ENCODE peak calls at places on chromosomes 6 and 20, in four cellular contexts. Y, K, I and B are unnamed samples.
A peak's percentile ranks its signal among the peaks of the same experiment; 100 is the strongest.

GRCh38 chr6:10194816-10195639 is 219.8 kb downstream of the TFAP2A start:
- DNase-seq in Y (peak; percentile 61), K (peak; percentile 11), I (no peak), B (peak; percentile 37)

GRCh38 chr6:82989891-82990290 is 75.8 kb downstream of the UBE3D start:
- DNase-seq in Y (no peak), K (no peak), I (no peak), B (no peak)

GRCh38 chr20:50048420-50049166 is 64.4 kb downstream of the UBE2V1 start:
- DNase-seq in Y (no peak), K (no peak), I (no peak), B (no peak)

GRCh38 chr6:135970750-135971149 is 119.2 kb downstream of the PDE7B start:
- DNase-seq in Y (no peak), K (no peak), I (no peak), B (no peak)

GRCh38 chr20:63093966-63094766 is 87.4 kb upstream of the BHLHE23 start:
- DNase-seq in Y (no peak), K (no peak), I (no peak), B (no peak)

GRCh38 chr6:87799651-87800050 is 97.6 kb upstream of the AKIRIN2 start:
- DNase-seq in Y (no peak), K (no peak), I (no peak), B (no peak)

GRCh38 chr20:62376112-62377063 is 9.3 kb upstream of the LAMA5 start:
- DNase-seq in Y (no peak), K (peak; percentile 93), I (peak; percentile 96), B (peak; percentile 54)

GRCh38 chr6:136016228-136017225 is 165.0 kb downstream of the PDE7B start:
- DNase-seq in Y (peak; percentile 20), K (no peak), I (no peak), B (no peak)

GRCh38 chr20:57209413-57209812 is 57.0 kb downstream of the BMP7 start:
- DNase-seq in Y (no peak), K (no peak), I (no peak), B (no peak)

GRCh38 chr6:36962874-36963273 is 8.3 kb downstream of the PI16 start:
- DNase-seq in Y (no peak), K (peak; percentile 98), I (peak; percentile 89), B (peak; percentile 50)

GRCh38 chr6:72857791-72858190 is 235.9 kb downstream of the KCNQ5 start:
- DNase-seq in Y (peak; percentile 31), K (no peak), I (no peak), B (no peak)

GRCh38 chr6:136463796-136464542 is 86.3 kb downstream of the MAP7 start:
- DNase-seq in Y (no peak), K (no peak), I (no peak), B (no peak)

GRCh38 chr6:14276667-14277404 is 159.3 kb downstream of the CD83 start:
- DNase-seq in Y (no peak), K (no peak), I (no peak), B (no peak)

GRCh38 chr20:58246346-58246745 is 17.9 kb upstream of the ANKRD60 start:
- DNase-seq in Y (peak; percentile 59), K (peak; percentile 76), I (peak; percentile 42), B (no peak)

GRCh38 chr6:38570750-38571149 is 69.0 kb downstream of the BTBD9 start:
- DNase-seq in Y (peak; percentile 62), K (peak; percentile 43), I (no peak), B (no peak)

GRCh38 chr6:107185570-107185969 is 70.3 kb upstream of the BEND3 start:
- DNase-seq in Y (peak; percentile 8), K (peak; percentile 63), I (peak; percentile 62), B (peak; percentile 43)

GRCh38 chr6:157438611-157439109 is 57.7 kb downstream of the ZDHHC14 start:
- DNase-seq in Y (no peak), K (no peak), I (no peak), B (no peak)

GRCh38 chr6:124958759-124959354 is 3.4 kb upstream of the RNF217 start:
- DNase-seq in Y (no peak), K (no peak), I (no peak), B (no peak)

GRCh38 chr20:63155266-63156165 is 60.4 kb downstream of the YTHDF1 start:
- DNase-seq in Y (no peak), K (no peak), I (no peak), B (no peak)

GRCh38 chr20:6994452-6994851 is 227.0 kb downstream of the BMP2 start:
- DNase-seq in Y (peak; percentile 45), K (no peak), I (no peak), B (peak; percentile 40)

GRCh38 chr6:154806804-154807203 is 73.6 kb downstream of the SCAF8 start:
- DNase-seq in Y (no peak), K (no peak), I (no peak), B (no peak)

GRCh38 chr6:129659590-129660345 is 50.2 kb downstream of the ARHGAP18 start:
- DNase-seq in Y (no peak), K (no peak), I (no peak), B (no peak)

GRCh38 chr6:35317483-35318199 is 20.0 kb downstream of the DEF6 start:
- DNase-seq in Y (peak; percentile 38), K (peak; percentile 45), I (no peak), B (no peak)

GRCh38 chr6:7893342-7893741 is 17.2 kb downstream of the TXNDC5 start:
- DNase-seq in Y (no peak), K (no peak), I (no peak), B (no peak)

GRCh38 chr6:7897461-7898192 is 13.0 kb downstream of the TXNDC5 start:
- DNase-seq in Y (no peak), K (no peak), I (no peak), B (no peak)

GRCh38 chr6:7896465-7896987 is 14.1 kb downstream of the TXNDC5 start:
- DNase-seq in Y (no peak), K (no peak), I (no peak), B (no peak)

GRCh38 chr6:7894272-7895124 is 16.1 kb downstream of the TXNDC5 start:
- DNase-seq in Y (no peak), K (no peak), I (no peak), B (no peak)

GRCh38 chr6:7895125-7895423 is 15.5 kb downstream of the TXNDC5 start:
- DNase-seq in Y (peak; percentile 18), K (no peak), I (no peak), B (no peak)
- H3F3A ChIP-seq in Y (no peaks in the 10 kb centered on the region), K (no peaks in the 10 kb centered on the region), I (peaks cover 12% of the 10 kb centered on the region), B (no peaks in the 10 kb centered on the region)

GRCh38 chr6:44051516-44051915 is 75.7 kb downstream of the MRPL14 start:
- DNase-seq in Y (peak; percentile 76), K (no peak), I (no peak), B (peak; percentile 81)
- H3K4me2 ChIP-seq in Y (peak overlapping the region; percentile 11), K (no peak overlapping the region), I (no peak overlapping the region), B (peak overlapping the region; percentile 78)

DNA sequence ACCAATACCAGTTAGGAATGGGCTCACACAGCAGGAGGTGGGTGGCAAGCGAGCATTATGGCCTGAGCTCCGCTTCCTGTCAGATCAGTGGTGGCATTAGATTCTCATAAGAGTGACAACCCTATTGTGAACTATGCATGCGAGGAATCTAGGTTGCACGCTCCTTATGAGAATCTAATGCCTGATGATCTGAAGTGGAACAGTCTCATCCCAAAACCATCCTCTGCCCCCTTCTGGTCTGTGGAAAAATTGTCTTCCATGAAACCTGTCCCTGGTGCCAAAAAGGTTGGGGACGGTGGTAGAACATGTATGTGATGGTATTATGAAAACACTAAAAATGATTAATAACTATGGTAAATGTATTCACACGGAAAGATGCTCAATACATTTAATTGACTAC is 99.7 kb upstream of the HIVEP1 start:
- DNase-seq in Y (peak; percentile 25), K (no peak), I (no peak), B (no peak)
- TF ChIP-seq CTCF in Y (peak; percentile 46), K (peak; percentile 47), I (peak; percentile 20), B (peak; percentile 59)

DNA sequence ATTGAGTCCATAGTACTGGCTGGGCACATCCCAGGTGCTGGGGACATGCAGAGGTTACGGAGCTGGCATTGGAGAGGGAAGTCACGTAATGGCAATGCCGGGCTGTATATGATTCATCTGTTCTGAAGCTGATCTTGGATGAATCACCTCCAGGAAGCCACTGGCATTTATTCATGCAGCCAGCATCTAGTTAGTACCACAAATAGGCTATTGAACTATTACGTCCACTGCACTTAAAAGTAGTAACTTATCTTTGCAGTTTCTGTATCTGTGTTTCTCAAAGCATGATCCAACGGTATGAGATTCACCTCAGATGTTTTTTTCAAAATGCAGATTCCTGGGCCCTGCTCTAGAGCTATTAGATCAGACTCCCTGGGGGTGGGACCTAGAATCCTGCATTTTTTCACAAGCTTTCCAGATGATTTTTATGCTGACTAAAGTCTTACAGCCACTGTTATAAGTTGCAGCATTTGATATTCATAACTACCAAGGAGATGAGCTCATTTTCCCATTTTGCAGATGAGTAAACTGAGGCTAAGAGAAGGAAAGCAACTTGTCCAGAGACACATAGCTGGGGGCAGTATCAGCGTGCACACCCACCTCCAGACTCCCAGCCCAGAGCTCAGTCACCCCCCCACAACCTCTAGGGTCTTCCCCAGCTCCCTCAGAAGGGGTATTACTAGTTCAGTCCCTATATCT is 44.0 kb upstream of the ID1 start:
- DNase-seq in Y (peak; percentile 96), K (no peak), I (no peak), B (peak; percentile 85)
- H3F3A ChIP-seq in Y (peaks cover 13% of the 10 kb centered on the region), K (peaks cover 71% of the 10 kb centered on the region), I (peaks cover 30% of the 10 kb centered on the region), B (peaks cover 78% of the 10 kb centered on the region)

GRCh38 chr6:43805695-43806040 is 35.7 kb downstream of the VEGFA start:
- DNase-seq in Y (no peak), K (no peak), I (no peak), B (no peak)

GRCh38 chr6:43806041-43806757 is 36.2 kb downstream of the VEGFA start:
- DNase-seq in Y (peak; percentile 58), K (no peak), I (no peak), B (peak; percentile 52)

GRCh38 chr6:43803055-43803782 is 33.2 kb downstream of the VEGFA start:
- DNase-seq in Y (no peak), K (no peak), I (no peak), B (no peak)

GRCh38 chr6:43804550-43805223 is 34.7 kb downstream of the VEGFA start:
- DNase-seq in Y (no peak), K (no peak), I (no peak), B (peak; percentile 56)

DNA sequence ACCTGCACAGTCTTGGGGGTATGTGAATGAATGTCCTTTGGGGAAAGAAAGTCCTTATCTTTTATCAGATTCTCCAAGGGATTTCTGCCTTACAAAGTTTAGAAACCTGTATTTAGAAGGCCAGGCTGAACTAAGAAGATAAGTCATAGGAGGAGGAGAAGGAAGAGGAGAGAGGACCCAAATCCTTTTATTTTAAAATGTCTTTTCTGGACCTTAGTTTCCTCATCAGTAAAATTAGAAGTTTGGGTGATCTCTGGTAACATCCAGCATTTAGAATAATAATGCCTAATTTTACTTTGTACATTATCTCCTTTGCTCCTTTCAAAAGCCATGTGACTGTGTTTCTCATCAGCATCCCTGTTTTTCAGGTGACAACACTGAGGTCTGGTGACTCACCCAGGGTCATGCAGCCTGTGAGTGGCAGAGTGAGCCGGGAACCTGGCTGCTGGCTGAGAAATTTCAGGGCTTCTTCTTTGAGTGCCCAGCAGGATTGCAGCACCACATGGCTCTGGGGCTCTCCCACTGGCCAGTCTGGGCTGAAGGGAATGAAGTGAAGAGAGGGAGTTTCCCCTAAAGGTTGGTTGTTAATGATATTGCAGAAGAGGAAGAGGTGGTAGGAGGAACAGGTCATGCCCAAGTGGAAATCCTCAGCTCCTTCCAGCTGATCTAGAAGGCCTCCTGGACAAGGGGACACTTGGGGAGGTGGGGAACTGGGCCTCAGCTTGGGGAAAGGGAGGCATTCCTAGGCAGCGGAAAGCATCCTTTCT is 34.0 kb downstream of the VEGFA start:
- DNase-seq in Y (peak; percentile 65), K (no peak), I (no peak), B (peak; percentile 88)
- H3K4me2 ChIP-seq in Y (no peak overlapping the region), K (no peak overlapping the region), I (no peak overlapping the region), B (peak overlapping the region; percentile 67)

GRCh38 chr6:149422581-149422980 is 22.5 kb downstream of the SUMO4 start:
- DNase-seq in Y (no peak), K (no peak), I (no peak), B (no peak)
- TF ChIP-seq CTCF in Y (no peak), K (no peak), I (no peak), B (no peak)